ENCODE peak calls at places on chromosome 9, in eight cellular contexts. B, D, A, X, T, F, M and G are unnamed samples.

GRCh38 chr9:128895556-128895955 is 13.6 kb downstream of the LRRC8A start:
- DNase-seq in X (no peak), M (no peak), T (no peak), F (no peak), D (no peak), B (peak), A (no peak), G (peak)

GRCh38 chr9:124373851-124374250 is 41.4 kb downstream of the PSMB7 start:
- DNase-seq in F (no peak), A (no peak), D (no peak), M (no peak), B (no peak), X (no peak), T (no peak), G (no peak)

GRCh38 chr9:37121881-37122280 is 1.5 kb downstream of the ZCCHC7 start:
- DNase-seq in F (no peak), B (no peak), A (peak), M (no peak), T (peak), X (no peak), D (no peak), G (no peak)

GRCh38 chr9:18122156-18122555 is 351.8 kb upstream of the ADAMTSL1 start:
- DNase-seq in X (no peak), A (peak), F (no peak), D (no peak), B (peak), M (no peak), T (peak), G (no peak)

GRCh38 chr9:110842976-110843375 is 174.4 kb downstream of the MUSK start:
- DNase-seq in A (peak), F (no peak), X (no peak), B (no peak), T (no peak), M (no peak), D (no peak), G (no peak)

GRCh38 chr9:113892861-113893491 is 16.9 kb downstream of the ZNF618 start:
- DNase-seq in X (no peak), T (no peak), D (no peak), A (no peak), F (no peak), B (no peak), M (no peak), G (no peak)

GRCh38 chr9:34986541-34987047 is 3.0 kb upstream of the DNAJB5 start:
- DNase-seq in A (no peak), M (no peak), X (peak), B (peak), D (no peak), F (peak), T (no peak), G (peak)

GRCh38 chr9:96048954-96049831 is 173.7 kb downstream of the ERCC6L2 start:
- DNase-seq in F (no peak), M (no peak), B (no peak), X (peak), T (no peak), D (no peak), A (no peak), G (no peak)

GRCh38 chr9:128190516-128191405 is 611 bp downstream of the CIZ1 start:
- DNase-seq in D (peak), M (no peak), B (no peak), X (no peak), A (peak), F (no peak), T (no peak), G (no peak)

GRCh38 chr9:8816361-8816760 is 1016.8 kb upstream of the DMAC1 start:
- DNase-seq in F (no peak), B (no peak), M (no peak), T (peak), D (no peak), X (no peak), A (no peak), G (no peak)

GRCh38 chr9:133700861-133701320 is 37.3 kb downstream of the SARDH start:
- DNase-seq in T (no peak), M (no peak), B (peak), D (no peak), X (peak), F (no peak), A (no peak), G (peak)

GRCh38 chr9:133701981-133702797 is 36.0 kb downstream of the SARDH start:
- DNase-seq in F (no peak), B (peak), T (no peak), D (no peak), A (no peak), X (peak), M (peak), G (no peak)

GRCh38 chr9:133702798-133703570 is 35.2 kb downstream of the SARDH start:
- DNase-seq in B (no peak), A (no peak), X (peak), D (no peak), T (no peak), F (no peak), M (peak), G (no peak)

GRCh38 chr9:133699546-133699945 is 38.6 kb downstream of the SARDH start:
- DNase-seq in T (no peak), A (no peak), F (no peak), D (no peak), X (no peak), M (no peak), B (no peak), G (no peak)

DNA sequence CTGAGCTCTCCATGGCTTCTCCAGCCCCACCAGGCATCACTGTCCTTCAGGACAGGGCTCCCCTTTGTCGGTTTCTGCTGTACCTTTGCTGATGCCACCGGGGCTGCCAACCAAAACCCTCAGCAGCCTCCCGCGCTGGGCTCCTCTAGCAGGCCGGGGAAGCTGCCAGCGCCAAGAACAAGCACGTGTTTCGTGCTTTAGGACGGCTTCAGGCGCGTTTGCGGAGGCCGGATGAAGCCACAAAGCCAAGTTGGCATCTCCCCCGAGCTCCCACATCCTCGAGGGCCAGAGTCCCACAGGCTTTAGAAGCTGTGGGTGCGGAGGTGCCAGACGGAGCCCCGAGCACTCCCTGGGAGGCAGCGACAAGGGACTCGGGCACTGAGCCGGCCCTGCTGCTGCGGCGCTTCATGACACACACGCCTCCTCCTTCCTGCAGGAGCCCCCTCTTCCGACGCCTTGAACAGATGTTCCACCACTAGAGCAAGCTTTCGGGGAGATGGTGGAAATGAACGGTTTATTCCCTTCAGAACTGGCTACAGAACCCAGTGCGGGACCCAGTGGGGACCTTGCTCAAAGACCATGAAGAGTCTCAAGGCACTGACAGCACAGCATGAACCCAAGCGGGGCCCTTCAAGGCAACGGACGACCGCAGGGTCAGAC is 36.7 kb downstream of the SARDH start:
- DNase-seq in B (no peak), X (peak), F (no peak), T (no peak), A (peak), D (no peak), M (peak), G (no peak)
- H3K4me3 ChIP-seq in B (no peak), X (no peak), F (no peak), T (no peak), A (no peak), D (no peak), M (no peak), G (no peak)

GRCh38 chr9:89234636-89235035 is 56.0 kb upstream of the SHC3 start:
- DNase-seq in F (peak), X (no peak), D (no peak), A (no peak), B (no peak), M (peak), T (peak), G (peak)
- H3K4me3 ChIP-seq in F (no peak), X (no peak), D (no peak), A (peak), B (peak), M (peak), T (no peak), G (peak)

GRCh38 chr9:1051286-1052118 is 1.3 kb downstream of the DMRT2 start:
- DNase-seq in M (peak), D (no peak), B (no peak), A (peak), T (peak), X (no peak), F (peak), G (no peak)
- H3K4me3 ChIP-seq in M (peak), D (no peak), B (no peak), A (peak), T (no peak), X (peak), F (peak), G (no peak)

GRCh38 chr9:20611751-20612287 is 10.5 kb downstream of the MLLT3 start:
- DNase-seq in A (peak), B (peak), X (no peak), M (no peak), F (peak), T (peak), D (peak), G (peak)
- H3K4me3 ChIP-seq in A (no peak), B (peak), X (no peak), M (no peak), F (no peak), T (no peak), D (no peak), G (no peak)

DNA sequence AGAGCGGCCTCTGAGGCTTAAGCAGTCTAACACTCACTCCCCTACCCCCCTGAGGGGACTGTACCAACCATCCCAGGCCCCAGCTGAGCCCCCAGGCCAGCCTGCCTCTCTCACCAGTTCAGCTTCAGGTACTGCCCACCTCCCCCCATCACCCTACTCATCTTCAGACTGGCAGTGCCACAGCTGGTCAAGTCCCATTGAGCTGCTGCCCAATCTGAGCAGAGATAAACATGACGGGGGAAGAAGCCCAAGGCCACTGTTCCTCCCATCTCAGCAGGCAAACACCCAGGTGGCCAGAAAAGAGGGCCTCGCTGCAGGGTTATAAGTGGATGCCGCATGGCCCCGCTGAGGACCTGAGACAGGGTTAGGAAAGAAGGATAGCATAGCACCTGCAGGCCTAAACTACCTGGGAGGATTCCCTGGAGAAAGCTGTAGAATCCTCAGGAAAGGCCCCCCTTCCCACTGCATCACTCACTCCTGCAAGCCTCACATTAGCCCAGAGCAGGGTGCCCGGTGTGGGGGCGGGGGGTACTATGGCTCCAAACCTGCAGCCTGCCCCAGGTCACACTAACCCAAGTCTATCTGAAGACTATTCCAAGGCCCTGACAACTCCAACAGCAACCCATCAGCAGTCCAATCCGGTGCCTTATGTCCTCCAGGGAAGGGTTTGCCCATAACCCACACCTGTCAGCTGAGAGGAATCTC is 3.6 kb downstream of the B4GALT1 start:
- DNase-seq in D (no peak), A (no peak), F (no peak), X (peak), T (no peak), B (no peak), M (no peak), G (no peak)
- H3K4me3 ChIP-seq in D (no peak), A (peak), F (peak), X (peak), T (peak), B (no peak), M (peak), G (no peak)

DNA sequence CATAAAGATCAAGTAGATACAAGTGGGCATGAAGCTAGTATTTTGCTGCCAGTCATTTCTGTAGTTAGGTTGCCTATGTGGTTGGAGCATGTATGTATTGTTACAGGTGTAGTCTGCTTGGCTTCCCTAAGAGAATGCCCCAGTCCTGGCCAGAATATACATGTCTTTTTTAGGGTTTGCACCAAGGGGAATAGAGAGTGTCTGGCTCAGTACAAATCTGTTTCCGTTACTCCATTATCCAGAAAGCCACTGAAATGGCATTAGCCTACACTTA is 23.2 kb downstream of the TGFBR1 start:
- DNase-seq in A (no peak), D (no peak), T (no peak), M (no peak), B (no peak), X (no peak), F (no peak), G (no peak)
- H3K4me3 ChIP-seq in A (no peak), D (no peak), T (no peak), M (no peak), B (no peak), X (no peak), F (no peak), G (no peak)

GRCh38 chr9:121498150-121498486 is 1.5 kb downstream of the GGTA1 start:
- DNase-seq in M (no peak), B (peak), X (no peak), D (peak), A (peak), F (peak), T (peak), G (peak)
- H3K4me3 ChIP-seq in M (peak), B (no peak), X (peak), D (no peak), A (no peak), F (peak), T (no peak), G (no peak)

DNA sequence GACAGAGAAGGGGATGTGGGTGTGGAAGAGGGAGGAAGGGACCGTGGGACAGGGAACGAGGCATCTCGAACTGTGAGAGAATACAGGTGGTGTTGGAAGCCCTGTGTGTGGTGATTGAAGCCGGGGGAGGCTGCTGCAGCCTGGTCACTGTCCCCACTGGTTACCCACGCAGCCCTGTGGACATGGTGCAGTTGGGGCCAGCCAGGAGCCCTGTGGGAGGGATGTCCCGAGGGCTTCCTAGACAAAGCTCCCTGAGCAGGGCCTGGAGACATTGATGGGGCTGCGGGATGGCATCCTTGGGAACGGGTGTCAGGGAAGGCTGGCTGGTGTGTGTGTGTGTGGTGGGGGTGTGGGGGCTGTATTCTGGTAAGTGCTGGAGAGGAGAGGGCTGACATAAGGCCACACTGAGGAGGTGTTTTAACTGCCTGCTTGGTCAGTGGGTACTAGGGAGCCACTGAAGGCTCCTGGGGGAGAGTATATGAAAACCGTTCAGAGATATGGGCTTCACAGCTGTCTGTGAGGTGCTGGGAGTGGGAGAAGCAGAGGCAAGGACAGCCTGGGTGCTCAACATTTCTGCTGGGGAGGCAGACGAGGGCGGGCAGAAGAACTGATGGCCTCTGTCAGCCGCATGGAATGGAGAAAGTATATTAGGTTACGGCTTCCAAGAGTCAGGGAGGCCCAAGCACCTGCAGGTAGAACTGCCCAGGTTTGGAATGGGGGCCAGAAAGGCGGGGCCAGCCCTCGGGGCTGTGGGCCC is 20.0 kb downstream of the WNK2 start:
- DNase-seq in B (no peak), A (no peak), T (no peak), F (no peak), M (no peak), D (no peak), X (peak), G (no peak)
- H3K4me3 ChIP-seq in B (no peak), A (no peak), T (no peak), F (no peak), M (no peak), D (no peak), X (no peak), G (no peak)

GRCh38 chr9:14316574-14317304 is 2.8 kb upstream of the NFIB start:
- DNase-seq in D (no peak), A (no peak), B (no peak), X (no peak), F (no peak), M (no peak), T (no peak), G (no peak)
- H3K4me3 ChIP-seq in D (no peak), A (no peak), B (peak), X (no peak), F (peak), M (peak), T (peak), G (no peak)